ENCODE peak calls at places on chromosomes 1 and 21, in nine cellular contexts. One of them, this sample, is unnamed.

GRCh38 chr1:10530281-10530740 is 55.6 kb downstream of the PEX14 start:
- DNase-seq in fibroblast of lung: peak
- DNase-seq in HCEC 1CT: peak
- DNase-seq in Karpas-422: no peak
- DNase-seq in cardiac septum: no peak
- DNase-seq in naive thymus-derived CD4-positive, alpha-beta T cell: no peak
- DNase-seq in Calu3: no peak
- DNase-seq in ureter: no peak
- DNase-seq in posterior vena cava: no peak
- DNase-seq in this sample: no peak

GRCh38 chr1:224637936-224638335 is 21.8 kb downstream of the CNIH3 start:
- DNase-seq in HCEC 1CT: no peak
- DNase-seq in cardiac septum: no peak
- DNase-seq in naive thymus-derived CD4-positive, alpha-beta T cell: no peak
- DNase-seq in ureter: no peak
- DNase-seq in Calu3: no peak
- DNase-seq in Karpas-422: no peak
- DNase-seq in posterior vena cava: no peak
- DNase-seq in fibroblast of lung: peak
- DNase-seq in this sample: no peak

GRCh38 chr1:29524285-29525065 is 288.2 kb downstream of the PTPRU start:
- DNase-seq in naive thymus-derived CD4-positive, alpha-beta T cell: no peak
- DNase-seq in HCEC 1CT: no peak
- DNase-seq in fibroblast of lung: no peak
- DNase-seq in ureter: peak
- DNase-seq in cardiac septum: no peak
- DNase-seq in posterior vena cava: no peak
- DNase-seq in Karpas-422: no peak
- DNase-seq in Calu3: no peak
- DNase-seq in this sample: no peak

GRCh38 chr1:46526689-46527291 is 24.7 kb downstream of the KNCN start:
- DNase-seq in Calu3: peak
- DNase-seq in HCEC 1CT: no peak
- DNase-seq in fibroblast of lung: no peak
- DNase-seq in posterior vena cava: no peak
- DNase-seq in ureter: no peak
- DNase-seq in cardiac septum: no peak
- DNase-seq in Karpas-422: no peak
- DNase-seq in naive thymus-derived CD4-positive, alpha-beta T cell: no peak
- DNase-seq in this sample: no peak

GRCh38 chr1:235697517-235697916 is 47.9 kb upstream of the GNG4 start:
- DNase-seq in Calu3: no peak
- DNase-seq in ureter: no peak
- DNase-seq in naive thymus-derived CD4-positive, alpha-beta T cell: no peak
- DNase-seq in HCEC 1CT: no peak
- DNase-seq in cardiac septum: no peak
- DNase-seq in Karpas-422: no peak
- DNase-seq in posterior vena cava: no peak
- DNase-seq in fibroblast of lung: no peak
- DNase-seq in this sample: no peak

GRCh38 chr1:115337633-115338456 is at the start of gene NGF:
- DNase-seq in cardiac septum: no peak
- DNase-seq in HCEC 1CT: peak
- DNase-seq in naive thymus-derived CD4-positive, alpha-beta T cell: no peak
- DNase-seq in Karpas-422: no peak
- DNase-seq in posterior vena cava: peak
- DNase-seq in fibroblast of lung: peak
- DNase-seq in Calu3: no peak
- DNase-seq in ureter: peak
- DNase-seq in this sample: peak

GRCh38 chr1:58739851-58740466 is 40.1 kb upstream of the MYSM1 start:
- DNase-seq in HCEC 1CT: peak
- DNase-seq in cardiac septum: no peak
- DNase-seq in posterior vena cava: no peak
- DNase-seq in Calu3: peak
- DNase-seq in fibroblast of lung: peak
- DNase-seq in naive thymus-derived CD4-positive, alpha-beta T cell: peak
- DNase-seq in Karpas-422: peak
- DNase-seq in ureter: no peak
- DNase-seq in this sample: peak

GRCh38 chr21:15023782-15024181 is 41.0 kb downstream of the NRIP1 start:
- DNase-seq in posterior vena cava: no peak
- DNase-seq in HCEC 1CT: peak
- DNase-seq in Karpas-422: no peak
- DNase-seq in Calu3: no peak
- DNase-seq in fibroblast of lung: peak
- DNase-seq in naive thymus-derived CD4-positive, alpha-beta T cell: no peak
- DNase-seq in cardiac septum: no peak
- DNase-seq in ureter: no peak
- DNase-seq in this sample: no peak

GRCh38 chr1:225437710-225438437 is 10.0 kb upstream of the LBR start:
- DNase-seq in Calu3: peak
- DNase-seq in fibroblast of lung: peak
- DNase-seq in ureter: no peak
- DNase-seq in naive thymus-derived CD4-positive, alpha-beta T cell: no peak
- DNase-seq in Karpas-422: no peak
- DNase-seq in HCEC 1CT: peak
- DNase-seq in posterior vena cava: no peak
- DNase-seq in cardiac septum: no peak
- DNase-seq in this sample: no peak

GRCh38 chr1:112629256-112629655 is 9.6 kb downstream of the CAPZA1 start:
- DNase-seq in posterior vena cava: no peak
- DNase-seq in ureter: no peak
- DNase-seq in Calu3: no peak
- DNase-seq in naive thymus-derived CD4-positive, alpha-beta T cell: no peak
- DNase-seq in Karpas-422: no peak
- DNase-seq in HCEC 1CT: no peak
- DNase-seq in cardiac septum: no peak
- DNase-seq in fibroblast of lung: no peak
- DNase-seq in this sample: no peak

GRCh38 chr1:35371506-35371905 is 103.0 kb downstream of the ZMYM4 start:
- DNase-seq in Karpas-422: no peak
- DNase-seq in HCEC 1CT: no peak
- DNase-seq in naive thymus-derived CD4-positive, alpha-beta T cell: no peak
- DNase-seq in Calu3: no peak
- DNase-seq in ureter: no peak
- DNase-seq in cardiac septum: no peak
- DNase-seq in fibroblast of lung: no peak
- DNase-seq in posterior vena cava: no peak
- DNase-seq in this sample: no peak

GRCh38 chr1:109776206-109776835 is 12.6 kb upstream of the EPS8L3 start:
- DNase-seq in HCEC 1CT: no peak
- DNase-seq in cardiac septum: peak
- DNase-seq in fibroblast of lung: no peak
- DNase-seq in posterior vena cava: peak
- DNase-seq in ureter: no peak
- DNase-seq in Karpas-422: no peak
- DNase-seq in Calu3: no peak
- DNase-seq in naive thymus-derived CD4-positive, alpha-beta T cell: peak
- DNase-seq in this sample: no peak

GRCh38 chr1:39852214-39852791 is 31.0 kb downstream of the TRIT1 start:
- DNase-seq in naive thymus-derived CD4-positive, alpha-beta T cell: no peak
- DNase-seq in cardiac septum: no peak
- DNase-seq in Calu3: no peak
- DNase-seq in posterior vena cava: no peak
- DNase-seq in HCEC 1CT: no peak
- DNase-seq in Karpas-422: no peak
- DNase-seq in ureter: no peak
- DNase-seq in fibroblast of lung: no peak
- DNase-seq in this sample: no peak